ENCODE peak calls at places on chromosomes 13 and 19, in eight cellular contexts. One of them, this sample, is unnamed.

GRCh38 chr13:34143637-34144036 is 325.7 kb downstream of the RFC3 start:
- DNase-seq in lower leg skin: no peak
- DNase-seq in breast epithelium: no peak
- DNase-seq in Peyer's patch: no peak
- DNase-seq in stomach: no peak
- DNase-seq in GM12891: no peak
- DNase-seq in body of pancreas: no peak
- DNase-seq in right lobe of liver: no peak
- DNase-seq in this sample: no peak

GRCh38 chr13:93260591-93260990 is 34.0 kb downstream of the GPC6 start:
- DNase-seq in right lobe of liver: no peak
- DNase-seq in breast epithelium: no peak
- DNase-seq in body of pancreas: no peak
- DNase-seq in stomach: no peak
- DNase-seq in GM12891: no peak
- DNase-seq in lower leg skin: no peak
- DNase-seq in Peyer's patch: no peak
- DNase-seq in this sample: no peak

GRCh38 chr13:33554919-33555791 is 262.8 kb upstream of the RFC3 start:
- DNase-seq in breast epithelium: no peak
- DNase-seq in body of pancreas: no peak
- DNase-seq in lower leg skin: no peak
- DNase-seq in GM12891: no peak
- DNase-seq in Peyer's patch: no peak
- DNase-seq in stomach: no peak
- DNase-seq in right lobe of liver: no peak
- DNase-seq in this sample: no peak

GRCh38 chr13:21130116-21130515 is 46.2 kb downstream of the SKA3 start:
- DNase-seq in body of pancreas: no peak
- DNase-seq in lower leg skin: no peak
- DNase-seq in right lobe of liver: no peak
- DNase-seq in Peyer's patch: no peak
- DNase-seq in breast epithelium: no peak
- DNase-seq in stomach: no peak
- DNase-seq in GM12891: no peak
- DNase-seq in this sample: no peak

GRCh38 chr13:113033498-113033897 is 64.5 kb downstream of the MCF2L start:
- DNase-seq in right lobe of liver: no peak
- DNase-seq in lower leg skin: no peak
- DNase-seq in breast epithelium: no peak
- DNase-seq in Peyer's patch: no peak
- DNase-seq in body of pancreas: no peak
- DNase-seq in GM12891: no peak
- DNase-seq in stomach: no peak
- DNase-seq in this sample: no peak

GRCh38 chr13:23771966-23772365 is 117.2 kb downstream of the MIPEP start:
- DNase-seq in body of pancreas: no peak
- DNase-seq in Peyer's patch: no peak
- DNase-seq in GM12891: no peak
- DNase-seq in stomach: no peak
- DNase-seq in breast epithelium: no peak
- DNase-seq in lower leg skin: no peak
- DNase-seq in right lobe of liver: no peak
- DNase-seq in this sample: no peak

GRCh38 chr13:51684076-51684475 is 99.8 kb downstream of the WDFY2 start:
- DNase-seq in stomach: no peak
- DNase-seq in right lobe of liver: no peak
- DNase-seq in body of pancreas: no peak
- DNase-seq in Peyer's patch: no peak
- DNase-seq in GM12891: no peak
- DNase-seq in lower leg skin: no peak
- DNase-seq in breast epithelium: no peak
- DNase-seq in this sample: no peak

GRCh38 chr13:26015276-26015934 is 36.4 kb downstream of the SHISA2 start:
- DNase-seq in body of pancreas: no peak
- DNase-seq in lower leg skin: no peak
- DNase-seq in stomach: no peak
- DNase-seq in breast epithelium: no peak
- DNase-seq in Peyer's patch: no peak
- DNase-seq in GM12891: no peak
- DNase-seq in right lobe of liver: no peak
- DNase-seq in this sample: no peak

GRCh38 chr19:6551607-6552450 is 21.0 kb downstream of the TNFSF9 start:
- DNase-seq in right lobe of liver: no peak
- DNase-seq in GM12891: peak; percentile 86
- DNase-seq in breast epithelium: no peak
- DNase-seq in lower leg skin: no peak
- DNase-seq in Peyer's patch: peak; percentile 60
- DNase-seq in stomach: no peak
- DNase-seq in body of pancreas: no peak
- DNase-seq in this sample: no peak

GRCh38 chr19:34428549-34429285 is 536 bp downstream of the UBA2 start:
- DNase-seq in Peyer's patch: no peak
- DNase-seq in body of pancreas: peak; percentile 37
- DNase-seq in lower leg skin: peak; percentile 84
- DNase-seq in breast epithelium: no peak
- DNase-seq in GM12891: peak; percentile 13
- DNase-seq in right lobe of liver: peak; percentile 52
- DNase-seq in stomach: peak; percentile 31
- DNase-seq in this sample: peak; percentile 53

GRCh38 chr13:29621401-29621800 is 25.9 kb upstream of the SLC7A1 start:
- DNase-seq in breast epithelium: no peak
- DNase-seq in GM12891: no peak
- DNase-seq in Peyer's patch: no peak
- DNase-seq in right lobe of liver: no peak
- DNase-seq in lower leg skin: no peak
- DNase-seq in stomach: no peak
- DNase-seq in body of pancreas: no peak
- DNase-seq in this sample: no peak

GRCh38 chr13:59706101-59706976 is 457.4 kb downstream of the DIAPH3 start:
- DNase-seq in breast epithelium: no peak
- DNase-seq in lower leg skin: no peak
- DNase-seq in right lobe of liver: no peak
- DNase-seq in GM12891: no peak
- DNase-seq in stomach: no peak
- DNase-seq in Peyer's patch: no peak
- DNase-seq in body of pancreas: no peak
- DNase-seq in this sample: no peak

DNA sequence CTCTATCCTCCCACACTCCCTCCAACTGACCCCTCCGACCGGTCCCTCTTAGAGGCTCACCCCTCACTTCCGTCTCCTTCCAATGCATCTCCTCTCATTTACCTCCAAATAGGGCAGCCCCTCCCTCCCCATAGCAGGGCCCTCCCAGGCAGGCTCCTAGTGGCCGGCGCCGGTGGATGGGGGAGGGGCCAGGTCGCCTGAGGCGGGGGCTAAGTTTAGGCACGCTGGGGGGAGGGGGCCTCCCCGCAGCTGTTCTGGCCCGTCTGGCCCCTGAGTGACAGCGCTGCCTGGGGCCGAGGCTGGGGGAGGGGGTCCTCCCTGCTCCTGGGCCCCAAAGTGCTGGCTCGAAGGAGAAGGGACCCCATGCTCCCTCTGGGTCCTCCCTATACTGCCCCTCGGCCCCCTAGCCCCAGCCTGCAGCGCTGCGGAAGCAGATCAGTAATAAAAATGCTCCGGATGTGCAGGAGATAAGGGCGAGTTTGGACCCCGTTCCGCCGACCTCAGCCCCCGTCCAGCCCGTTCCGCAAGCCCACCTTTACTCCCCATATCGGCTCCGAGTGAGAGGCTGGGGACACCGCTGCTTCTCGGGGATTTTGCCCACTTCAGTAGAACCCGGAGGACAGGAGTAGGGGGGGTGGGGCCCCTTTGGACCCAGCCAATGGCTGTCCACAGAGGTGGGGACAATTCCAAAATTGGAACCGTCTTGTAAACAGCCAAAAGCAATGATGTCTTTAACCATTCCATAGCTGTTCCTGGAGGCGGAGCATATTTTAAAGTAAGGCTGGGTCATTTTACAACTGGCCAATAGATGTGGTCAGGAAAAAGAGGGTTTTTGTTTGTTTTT is 4.0 kb downstream of the RTN2 start:
- DNase-seq in lower leg skin: no peak
- DNase-seq in body of pancreas: no peak
- DNase-seq in right lobe of liver: no peak
- DNase-seq in stomach: no peak
- DNase-seq in breast epithelium: peak; percentile 66
- DNase-seq in GM12891: no peak
- DNase-seq in Peyer's patch: no peak
- DNase-seq in this sample: no peak
- TF ChIP-seq POLR2A in lower leg skin: no peak
- TF ChIP-seq POLR2A in body of pancreas: no peak
- TF ChIP-seq POLR2A in right lobe of liver: no peak
- TF ChIP-seq POLR2A in stomach: no peak
- TF ChIP-seq POLR2A in breast epithelium: no peak
- TF ChIP-seq POLR2A in GM12891: no peak
- TF ChIP-seq POLR2A in Peyer's patch: no peak
- TF ChIP-seq POLR2A in this sample: no peak

DNA sequence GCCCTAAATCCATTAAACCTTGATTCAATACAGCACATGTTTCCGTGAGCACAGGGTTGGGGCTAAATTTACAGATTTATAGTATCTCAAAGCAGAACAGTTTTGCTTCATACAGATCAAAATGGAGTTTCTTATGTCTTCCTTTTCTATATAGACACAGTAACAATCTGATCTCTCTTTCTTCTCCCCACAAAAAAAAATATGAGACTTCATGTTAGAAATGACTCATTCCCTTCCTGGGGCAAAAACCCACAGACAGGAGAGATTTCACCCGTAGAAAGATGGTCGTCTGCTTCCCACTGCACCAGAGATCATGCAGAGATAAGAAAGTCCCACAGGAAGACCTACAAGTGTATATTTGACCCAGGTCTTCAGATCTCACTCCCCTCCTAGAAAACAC is 7.7 kb upstream of the ZNF611 start:
- DNase-seq in breast epithelium: no peak
- DNase-seq in GM12891: no peak
- DNase-seq in Peyer's patch: no peak
- DNase-seq in right lobe of liver: no peak
- DNase-seq in body of pancreas: no peak
- DNase-seq in lower leg skin: no peak
- DNase-seq in stomach: no peak
- DNase-seq in this sample: no peak
- TF ChIP-seq POLR2A in breast epithelium: no peak
- TF ChIP-seq POLR2A in GM12891: no peak
- TF ChIP-seq POLR2A in Peyer's patch: no peak
- TF ChIP-seq POLR2A in right lobe of liver: no peak
- TF ChIP-seq POLR2A in body of pancreas: no peak
- TF ChIP-seq POLR2A in lower leg skin: no peak
- TF ChIP-seq POLR2A in stomach: no peak
- TF ChIP-seq POLR2A in this sample: no peak

GRCh38 chr19:7669641-7670040 is 792 bp downstream of the RETN start:
- DNase-seq in GM12891: no peak
- DNase-seq in Peyer's patch: no peak
- DNase-seq in breast epithelium: no peak
- DNase-seq in lower leg skin: no peak
- DNase-seq in stomach: no peak
- DNase-seq in body of pancreas: no peak
- DNase-seq in right lobe of liver: no peak
- DNase-seq in this sample: no peak

GRCh38 chr19:7673995-7674667 is 2.8 kb upstream of the MCEMP1 start:
- DNase-seq in body of pancreas: peak; percentile 39
- DNase-seq in GM12891: no peak
- DNase-seq in lower leg skin: peak; percentile 94
- DNase-seq in breast epithelium: no peak
- DNase-seq in right lobe of liver: peak; percentile 67
- DNase-seq in stomach: peak; percentile 70
- DNase-seq in Peyer's patch: no peak
- DNase-seq in this sample: peak; percentile 83

GRCh38 chr19:7670790-7671189 is 1.9 kb downstream of the RETN start:
- DNase-seq in lower leg skin: no peak
- DNase-seq in stomach: no peak
- DNase-seq in GM12891: no peak
- DNase-seq in right lobe of liver: no peak
- DNase-seq in Peyer's patch: no peak
- DNase-seq in body of pancreas: no peak
- DNase-seq in breast epithelium: no peak
- DNase-seq in this sample: no peak

GRCh38 chr19:7670150-7670784 is 1.4 kb downstream of the RETN start:
- DNase-seq in body of pancreas: no peak
- DNase-seq in Peyer's patch: no peak
- DNase-seq in GM12891: no peak
- DNase-seq in stomach: no peak
- DNase-seq in lower leg skin: no peak
- DNase-seq in right lobe of liver: no peak
- DNase-seq in breast epithelium: no peak
- DNase-seq in this sample: no peak

DNA sequence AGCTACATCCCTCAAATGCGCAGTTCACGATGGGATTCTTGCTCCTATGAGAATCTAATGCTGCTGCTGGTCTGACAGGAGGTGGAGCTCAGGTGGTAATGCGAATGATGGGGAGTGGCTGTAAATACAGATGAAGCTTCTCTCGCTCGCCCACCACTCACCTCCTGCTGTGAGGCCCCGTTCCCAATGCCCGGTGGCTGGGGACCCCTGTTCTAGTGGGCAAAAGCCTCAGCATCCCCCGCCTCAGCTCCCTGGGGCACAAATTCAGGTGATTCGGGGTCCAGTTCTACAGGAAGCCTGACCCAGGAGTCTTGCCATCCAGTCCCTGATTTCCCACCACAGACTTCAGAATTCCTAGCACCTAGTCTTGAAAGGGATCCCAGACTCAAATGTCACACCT is 3.7 kb downstream of the RETN start:
- DNase-seq in Peyer's patch: no peak
- DNase-seq in lower leg skin: no peak
- DNase-seq in breast epithelium: no peak
- DNase-seq in stomach: no peak
- DNase-seq in body of pancreas: no peak
- DNase-seq in GM12891: no peak
- DNase-seq in right lobe of liver: no peak
- DNase-seq in this sample: no peak
- TF ChIP-seq POLR2A in Peyer's patch: no peak
- TF ChIP-seq POLR2A in lower leg skin: no peak
- TF ChIP-seq POLR2A in breast epithelium: no peak
- TF ChIP-seq POLR2A in stomach: no peak
- TF ChIP-seq POLR2A in body of pancreas: no peak
- TF ChIP-seq POLR2A in GM12891: no peak
- TF ChIP-seq POLR2A in right lobe of liver: no peak
- TF ChIP-seq POLR2A in this sample: no peak

DNA sequence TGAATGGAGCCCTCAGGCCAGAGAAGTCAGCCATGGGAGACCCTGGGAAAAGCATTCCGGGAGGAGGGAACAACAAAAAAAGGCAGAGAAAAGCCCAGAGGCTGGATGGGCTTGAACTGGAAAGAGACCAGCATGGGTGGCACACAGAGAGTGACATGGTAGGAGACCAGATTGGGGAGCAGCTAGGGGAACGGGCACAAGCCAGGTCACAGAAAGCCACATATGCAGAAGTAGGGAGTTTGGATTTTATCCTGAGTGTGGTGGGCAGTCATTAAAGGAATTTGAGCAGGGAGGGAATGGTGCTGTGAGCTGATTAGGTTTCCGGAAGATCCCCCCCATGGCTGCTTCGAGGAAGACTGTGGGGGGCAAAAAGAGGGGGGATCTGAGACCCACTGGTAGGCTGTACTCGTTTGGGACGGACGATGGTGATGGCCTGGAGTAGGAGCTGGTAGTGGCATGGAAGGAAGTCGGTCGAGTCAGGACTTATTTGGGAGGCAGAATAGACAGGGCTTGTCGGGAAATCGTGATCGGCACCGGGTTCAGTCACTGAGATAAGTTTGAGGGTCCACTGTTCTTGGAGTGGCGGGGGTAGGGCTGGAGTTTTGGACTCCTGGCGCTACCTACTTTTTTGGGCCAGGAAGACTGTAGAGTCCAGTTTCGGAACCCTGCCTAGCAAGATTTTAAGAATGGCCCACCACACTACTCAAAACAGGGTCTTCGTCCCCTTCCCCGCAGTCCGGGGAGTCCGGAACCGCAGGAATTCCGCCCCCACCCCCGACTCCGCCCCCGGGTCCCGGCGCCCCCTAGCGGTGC is 949 bp downstream of the SERTAD1 start:
- DNase-seq in body of pancreas: no peak
- DNase-seq in breast epithelium: no peak
- DNase-seq in stomach: no peak
- DNase-seq in lower leg skin: no peak
- DNase-seq in Peyer's patch: no peak
- DNase-seq in GM12891: no peak
- DNase-seq in right lobe of liver: peak; percentile 77
- DNase-seq in this sample: no peak
- TF ChIP-seq POLR2A in body of pancreas: no peak
- TF ChIP-seq POLR2A in breast epithelium: no peak
- TF ChIP-seq POLR2A in stomach: no peak
- TF ChIP-seq POLR2A in lower leg skin: no peak
- TF ChIP-seq POLR2A in Peyer's patch: no peak
- TF ChIP-seq POLR2A in GM12891: no peak
- TF ChIP-seq POLR2A in right lobe of liver: no peak
- TF ChIP-seq POLR2A in this sample: peak; percentile 16